ENCODE peak calls at places on chromosomes 12 and 14, in four cellular contexts. W is GM12878, B is K562, Y is HepG2. J is an unnamed sample.

GRCh38 chr12:116353958-116354357 is 76.5 kb upstream of the MED13L start:
- DNase-seq in W (no peak), B (no peak), Y (no peak), J (no peak)

GRCh38 chr12:50073206-50073605 is 11.9 kb upstream of the SMARCD1 start:
- DNase-seq in W (no peak), B (no peak), Y (no peak), J (no peak)

GRCh38 chr12:88693837-88694445 is 113.7 kb upstream of the KITLG start:
- DNase-seq in W (no peak), B (no peak), Y (no peak), J (no peak)

GRCh38 chr14:41817626-41818025 is 210.9 kb downstream of the LRFN5 start:
- DNase-seq in W (no peak), B (no peak), Y (no peak), J (no peak)

GRCh38 chr12:57401165-57401564 is 29.7 kb downstream of the R3HDM2 start:
- DNase-seq in W (no peak), B (no peak), Y (no peak), J (no peak)

GRCh38 chr12:53733051-53733812 is 6.0 kb upstream of the CALCOCO1 start:
- DNase-seq in W (no peak), B (no peak), Y (no peak), J (no peak)

GRCh38 chr12:90076851-90077319 is 368.2 kb upstream of the ATP2B1 start:
- DNase-seq in W (no peak), B (no peak), Y (no peak), J (no peak)

GRCh38 chr14:89366580-89367448 is 50.2 kb downstream of the FOXN3 start:
- DNase-seq in W (no peak), B (no peak), Y (no peak), J (no peak)

GRCh38 chr14:101736071-101736470 is 25.4 kb upstream of the PPP2R5C start:
- DNase-seq in W (no peak), B (no peak), Y (no peak), J (no peak)

GRCh38 chr14:99681101-99681831 is 2.8 kb upstream of the CYP46A1 start:
- DNase-seq in W (no peak), B (no peak), Y (no peak), J (no peak)

GRCh38 chr14:87430810-87431209 is 562.2 kb downstream of the GALC start:
- DNase-seq in W (no peak), B (no peak), Y (peak), J (no peak)

GRCh38 chr12:48572326-48572725 is 2.5 kb upstream of the LALBA start:
- DNase-seq in W (no peak), B (no peak), Y (no peak), J (no peak)

GRCh38 chr14:75452900-75453816 is 25.3 kb downstream of the JDP2 start:
- DNase-seq in W (no peak), B (no peak), Y (peak), J (peak)

GRCh38 chr12:57726884-57727757 is 11.4 kb downstream of the AGAP2 start:
- DNase-seq in W (no peak), B (no peak), Y (no peak), J (peak)

GRCh38 chr12:1117970-1118563 is 127.0 kb downstream of the ERC1 start:
- DNase-seq in W (no peak), B (peak), Y (peak), J (peak)

GRCh38 chr14:101399737-101400517 is 161.4 kb upstream of the DIO3 start:
- DNase-seq in W (no peak), B (no peak), Y (no peak), J (no peak)

GRCh38 chr12:90128526-90128925 is 419.9 kb upstream of the ATP2B1 start:
- DNase-seq in W (no peak), B (no peak), Y (no peak), J (no peak)

GRCh38 chr12:40515041-40515825 is 177.0 kb upstream of the CNTN1 start:
- DNase-seq in W (no peak), B (no peak), Y (no peak), J (no peak)

GRCh38 chr14:53355581-53356112 is 202.5 kb upstream of the DDHD1 start:
- DNase-seq in W (no peak), B (no peak), Y (no peak), J (peak)

GRCh38 chr14:99384446-99385417 is 95.9 kb downstream of the SETD3 start:
- DNase-seq in W (no peak), B (no peak), Y (no peak), J (no peak)

GRCh38 chr12:80264386-80264785 is 165.0 kb downstream of the OTOGL start:
- DNase-seq in W (no peak), B (no peak), Y (no peak), J (no peak)
- TF ChIP-seq JUNB in W (no peak), B (no peak), Y (no peak), J (no peak)

DNA sequence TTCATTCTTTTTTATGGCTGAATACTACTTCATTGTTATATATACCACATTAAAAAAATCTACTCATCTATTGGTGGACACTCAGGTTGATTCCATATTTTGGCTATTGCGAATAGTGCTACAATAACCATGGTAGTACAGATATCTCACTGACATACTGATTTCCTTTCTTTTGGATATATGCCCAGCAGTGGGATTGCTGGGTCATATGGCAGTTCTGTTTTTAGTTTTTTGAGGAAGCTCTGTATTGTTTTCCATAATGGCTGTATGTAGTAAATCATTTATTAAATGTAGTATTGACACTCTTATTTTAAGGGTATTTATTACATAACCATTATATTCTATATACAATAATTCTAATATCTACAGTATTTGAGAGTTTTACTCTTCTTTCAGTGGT is 43.7 kb downstream of the PTCSC3 start:
- DNase-seq in W (no peak), B (no peak), Y (no peak), J (no peak)
- TF ChIP-seq CREB1 in W (no peak), B (no peak), Y (no peak), J (no peak)

GRCh38 chr12:122422769-122423257 is 344 bp upstream of the CLIP1 start:
- DNase-seq in W (no peak), B (peak), Y (peak), J (peak)
- TF ChIP-seq JUNB in W (no peak), B (no peak), Y (no peak), J (no peak)

DNA sequence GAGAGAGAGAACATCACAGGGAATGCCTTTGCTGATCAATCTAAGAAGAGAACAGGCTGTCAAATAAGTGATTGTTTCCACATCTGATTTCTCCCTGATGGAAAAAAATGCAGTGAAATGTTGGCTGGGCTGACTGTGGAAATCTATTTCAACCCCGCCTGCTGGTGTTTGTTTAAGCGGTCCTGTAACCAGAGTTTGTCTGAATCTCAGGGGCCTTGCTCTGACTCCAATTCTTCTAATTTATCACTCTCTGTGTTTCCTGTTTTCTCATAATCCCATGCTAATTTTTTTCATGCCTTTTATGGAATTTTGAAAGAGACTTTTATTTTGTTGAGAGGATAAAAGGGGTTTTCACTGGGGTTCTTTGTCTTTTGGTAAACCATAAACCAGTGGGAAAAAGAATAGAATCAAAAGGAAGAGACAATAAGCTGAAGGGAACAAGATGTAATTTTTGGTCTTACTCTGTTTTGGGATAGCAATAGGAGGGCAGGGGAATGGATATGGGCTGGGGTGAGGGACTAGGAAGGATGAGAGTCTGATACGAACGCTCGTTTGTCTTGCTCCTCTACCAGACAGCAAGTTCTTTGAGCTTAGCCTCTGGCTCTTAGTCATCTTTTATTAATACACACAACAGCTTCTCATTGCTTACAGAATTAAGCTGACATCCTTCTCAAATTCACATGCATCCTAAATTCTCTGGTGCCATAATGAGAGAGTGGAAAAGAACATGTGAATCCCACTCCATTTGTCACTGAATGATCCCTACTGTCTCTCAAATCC is 8.0 kb upstream of the MGP start:
- DNase-seq in W (no peak), B (no peak), Y (no peak), J (no peak)
- TF ChIP-seq CREB1 in W (no peak), B (no peak), Y (no peak), J (no peak)

DNA sequence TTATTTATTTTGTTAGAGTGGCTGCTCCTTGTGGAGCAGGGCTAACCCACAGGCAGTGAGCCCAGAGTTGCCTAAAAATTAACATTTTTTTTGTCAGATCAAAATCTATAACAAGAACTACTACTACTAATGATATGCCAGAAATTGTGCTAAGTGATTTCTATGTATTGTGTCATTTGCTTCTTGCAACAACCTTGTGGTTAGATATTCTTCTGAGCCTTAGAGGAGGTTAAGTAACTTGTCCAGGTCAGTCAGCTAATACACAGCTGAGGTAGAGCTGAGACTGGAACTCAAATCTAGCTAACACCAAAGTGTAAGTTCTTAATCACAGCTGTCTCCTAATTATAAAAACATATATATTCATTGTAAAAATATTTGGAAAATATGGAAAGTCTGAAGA is 29.8 kb downstream of the CFL2 start:
- DNase-seq in W (no peak), B (no peak), Y (no peak), J (no peak)
- TF ChIP-seq JUNB in W (no peak), B (no peak), Y (no peak), J (no peak)

GRCh38 chr12:45918818-45919217 is 71.6 kb downstream of the SCAF11 start:
- DNase-seq in W (no peak), B (no peak), Y (no peak), J (no peak)

GRCh38 chr12:45909041-45909713 is 81.2 kb downstream of the SCAF11 start:
- DNase-seq in W (no peak), B (no peak), Y (no peak), J (no peak)

GRCh38 chr12:45912774-45913173 is 77.6 kb downstream of the SCAF11 start:
- DNase-seq in W (no peak), B (no peak), Y (no peak), J (no peak)

GRCh38 chr12:45913631-45914030 is 76.7 kb downstream of the SCAF11 start:
- DNase-seq in W (no peak), B (no peak), Y (no peak), J (no peak)

GRCh38 chr12:45914090-45914489 is 76.3 kb downstream of the SCAF11 start:
- DNase-seq in W (no peak), B (peak), Y (no peak), J (peak)
- TF ChIP-seq CREB1 in W (peak), B (no peak), Y (no peak), J (no peak)